ENCODE peak calls at places on chromosomes 1 and 21, in eight cellular contexts. H, Y, E, I, V, D, N and A are unnamed samples.
A peak's percentile ranks its signal among the peaks of the same experiment; 100 is the strongest.

GRCh38 chr1:210236840-210237409 is 4.3 kb downstream of the SERTAD4 start:
- DNase-seq in H (peak; percentile 33), E (no peak), D (no peak), V (no peak), I (no peak), Y (peak; percentile 23), N (peak; percentile 15), A (no peak)

GRCh38 chr1:178165196-178165595 is 71.3 kb downstream of the RASAL2 start:
- DNase-seq in N (no peak), I (no peak), E (no peak), Y (no peak), D (no peak), V (no peak), H (no peak), A (no peak)

GRCh38 chr1:157163273-157164127 is 25.3 kb upstream of the ETV3 start:
- DNase-seq in V (peak; percentile 43), Y (peak; percentile 81), E (peak; percentile 96), H (peak; percentile 71), N (peak; percentile 73), I (peak; percentile 79), D (peak; percentile 68), A (no peak)

GRCh38 chr1:8439015-8439702 is 121.2 kb downstream of the SLC45A1 start:
- DNase-seq in Y (peak; percentile 80), H (peak; percentile 71), N (peak; percentile 92), I (peak; percentile 78), V (peak; percentile 62), D (no peak), E (peak; percentile 66), A (no peak)

GRCh38 chr1:19734056-19734455 is 65.7 kb downstream of the TMCO4 start:
- DNase-seq in V (no peak), I (no peak), Y (no peak), D (no peak), N (no peak), E (no peak), H (no peak), A (no peak)

GRCh38 chr1:213761845-213762407 is 225.8 kb upstream of the PROX1 start:
- DNase-seq in H (no peak), Y (no peak), D (peak; percentile 15), V (no peak), I (no peak), N (no peak), E (peak; percentile 52), A (no peak)

GRCh38 chr1:198672124-198672523 is 33.3 kb downstream of the PTPRC start:
- DNase-seq in D (no peak), N (no peak), Y (no peak), E (no peak), H (no peak), V (peak; percentile 41), I (no peak), A (no peak)

GRCh38 chr21:17931080-17931479 is 111.9 kb upstream of the C21orf91 start:
- DNase-seq in V (no peak), N (no peak), E (no peak), D (no peak), Y (no peak), H (no peak), I (no peak), A (no peak)

GRCh38 chr1:224447251-224447650 is 12.7 kb upstream of the WDR26 start:
- DNase-seq in E (no peak), I (no peak), Y (no peak), V (peak; percentile 61), N (no peak), D (no peak), H (no peak), A (no peak)

GRCh38 chr1:6007318-6008083 is 15.3 kb upstream of the NPHP4 start:
- DNase-seq in D (no peak), V (no peak), N (no peak), H (no peak), I (no peak), Y (no peak), E (no peak), A (no peak)

GRCh38 chr1:245126530-245126929 is 28.3 kb upstream of the KIF26B start:
- DNase-seq in D (no peak), H (no peak), V (no peak), E (no peak), Y (no peak), N (no peak), I (no peak), A (no peak)

GRCh38 chr1:66929289-66929688 is 4.5 kb downstream of the MIER1 start:
- DNase-seq in V (no peak), N (no peak), I (no peak), E (no peak), D (no peak), H (no peak), Y (no peak), A (no peak)

GRCh38 chr1:3482590-3482899 is 28.1 kb downstream of the ARHGEF16 start:
- DNase-seq in N (no peak), D (no peak), H (no peak), E (peak; percentile 44), I (peak; percentile 65), V (no peak), Y (no peak), A (no peak)

GRCh38 chr21:40841524-40842196 is 5.3 kb downstream of the DSCAM start:
- DNase-seq in N (peak; percentile 88), D (no peak), H (peak; percentile 61), Y (peak; percentile 85), V (peak; percentile 42), I (no peak), E (peak; percentile 81), A (no peak)

GRCh38 chr1:192153276-192153675 is 5.0 kb upstream of the RGS18 start:
- DNase-seq in E (no peak), I (no peak), V (no peak), N (no peak), Y (no peak), H (no peak), D (no peak), A (no peak)

GRCh38 chr21:36099000-36099399 is 29.2 kb downstream of the CBR1 start:
- DNase-seq in V (no peak), E (no peak), H (no peak), N (no peak), D (no peak), Y (no peak), I (no peak), A (no peak)

GRCh38 chr1:245099401-245099800 is 55.4 kb upstream of the KIF26B start:
- DNase-seq in V (no peak), D (no peak), Y (peak; percentile 35), N (no peak), E (no peak), I (no peak), H (no peak), A (no peak)

GRCh38 chr1:172669011-172669410 is 10.1 kb downstream of the FASLG start:
- DNase-seq in N (no peak), V (no peak), D (no peak), Y (no peak), H (no peak), I (no peak), E (no peak), A (no peak)

GRCh38 chr21:19507682-19508260 is 1104.2 kb upstream of the TMPRSS15 start:
- DNase-seq in N (peak; percentile 28), V (no peak), Y (peak; percentile 31), D (no peak), I (no peak), H (no peak), E (no peak), A (no peak)

GRCh38 chr1:155940531-155940992 is 876 bp upstream of the RXFP4 start:
- DNase-seq in N (peak; percentile 54), I (no peak), E (no peak), H (peak; percentile 84), D (no peak), V (peak; percentile 51), Y (no peak), A (no peak)

GRCh38 chr1:24641646-24642151 is 1.4 kb upstream of the SRRM1 start:
- DNase-seq in E (peak; percentile 35), H (peak; percentile 22), V (peak; percentile 32), N (no peak), Y (peak; percentile 41), D (no peak), I (peak; percentile 47), A (no peak)

GRCh38 chr1:240385985-240386978 is 225.7 kb downstream of the GREM2 start:
- DNase-seq in N (no peak), E (no peak), I (no peak), D (no peak), Y (no peak), V (no peak), H (no peak), A (no peak)

GRCh38 chr1:3052501-3052900 is 16.5 kb upstream of the PRDM16 start:
- DNase-seq in Y (no peak), H (no peak), E (peak; percentile 8), N (no peak), D (no peak), I (no peak), V (no peak), A (no peak)

GRCh38 chr1:212557739-212558664 is 50.6 kb upstream of the ATF3 start:
- DNase-seq in E (peak; percentile 61), D (no peak), N (peak; percentile 32), I (no peak), Y (peak; percentile 55), H (peak; percentile 71), V (peak; percentile 25), A (no peak)

DNA sequence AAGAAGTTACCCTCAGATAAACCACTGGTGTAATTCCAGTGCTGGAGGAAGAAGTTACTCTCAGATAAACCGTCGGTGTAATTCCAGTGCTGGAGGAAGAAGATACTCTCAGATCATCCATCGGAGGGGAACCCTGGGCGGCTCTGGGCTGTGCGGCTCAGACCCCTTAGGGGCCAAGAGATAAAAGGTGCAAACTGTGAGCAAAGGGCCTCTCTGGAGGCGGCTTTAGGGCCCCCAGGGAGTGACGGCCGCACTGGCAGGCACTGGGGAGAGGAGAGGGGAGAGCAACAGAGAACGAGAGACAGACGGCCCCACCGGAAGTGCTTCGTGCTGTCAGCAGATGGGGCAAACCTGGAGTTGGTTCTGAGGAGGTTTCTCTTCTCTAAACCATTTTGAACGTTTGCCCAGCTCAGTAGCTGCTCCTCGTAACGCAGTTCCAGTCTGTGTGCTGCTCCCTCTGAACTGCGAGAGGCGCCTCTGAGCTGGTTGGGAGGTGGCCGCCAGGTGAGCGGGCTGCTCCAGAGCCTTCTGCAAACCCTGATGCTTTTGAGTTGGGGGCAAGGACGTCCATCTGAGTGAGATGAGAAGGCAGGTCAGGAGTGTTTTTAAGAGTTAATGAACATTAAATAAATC is 62.6 kb upstream of the COL6A1 start:
- DNase-seq in Y (no peak), N (no peak), I (no peak), V (no peak), E (peak; percentile 40), H (no peak), D (no peak), A (no peak)
- TF ChIP-seq CTCF in Y (no peak), N (no peak), I (no peak), V (no peak), E (peak; percentile 45), H (no peak), D (no peak), A (no peak)

GRCh38 chr1:50796277-50796676 is 163.8 kb downstream of the FAF1 start:
- DNase-seq in Y (no peak), H (no peak), V (no peak), N (no peak), I (no peak), E (no peak), D (no peak), A (no peak)
- TF ChIP-seq CTCF in Y (no peak), H (no peak), V (no peak), N (no peak), I (no peak), E (no peak), D (no peak), A (no peak)

GRCh38 chr1:17274186-17275170 is 25.6 kb downstream of the PADI3 start:
- DNase-seq in E (peak; percentile 78), H (peak; percentile 37), V (peak; percentile 39), I (peak; percentile 80), Y (peak; percentile 72), N (peak; percentile 66), D (no peak), A (peak; percentile 66)
- TF ChIP-seq CTCF in E (peak; percentile 88), H (peak; percentile 37), V (peak; percentile 77), I (peak; percentile 72), Y (peak; percentile 81), N (peak; percentile 79), D (no peak), A (peak; percentile 97)

GRCh38 chr1:110433803-110434202 is 17.1 kb upstream of the PROK1 start:
- DNase-seq in E (peak; percentile 79), N (peak; percentile 45), D (no peak), V (peak; percentile 74), Y (peak; percentile 74), I (no peak), H (peak; percentile 49), A (no peak)
- TF ChIP-seq CTCF in E (no peak), N (peak; percentile 26), D (no peak), V (peak; percentile 58), Y (no peak), I (no peak), H (peak; percentile 16), A (no peak)